ENCODE peak calls at places on chromosomes 1 and 21, in seven cellular contexts. G is fibroblast of mammary gland, Q is H1, U is transverse colon, Z is kidney epithelial cell, N is AG10803, K is left lung. L is an unnamed sample.

GRCh38 chr1:234315091-234315541 is 58.1 kb upstream of the COA6 start:
- DNase-seq in K (no peak), G (peak), N (peak), U (no peak), Q (no peak), Z (peak), L (no peak)

GRCh38 chr1:185091480-185091879 is 46.1 kb downstream of the RNF2 start:
- DNase-seq in K (no peak), N (no peak), G (no peak), Q (no peak), Z (no peak), U (no peak), L (no peak)

GRCh38 chr21:31753949-31754348 is 22.0 kb upstream of the SCAF4 start:
- DNase-seq in Z (no peak), K (no peak), U (no peak), G (no peak), N (no peak), Q (no peak), L (no peak)

GRCh38 chr1:209802780-209803152 is 3.2 kb downstream of the IRF6 start:
- DNase-seq in G (no peak), N (no peak), Q (no peak), K (no peak), Z (no peak), U (no peak), L (no peak)

GRCh38 chr1:204936765-204937164 is 66.1 kb downstream of the NFASC start:
- DNase-seq in Z (no peak), N (no peak), U (no peak), G (no peak), Q (no peak), K (no peak), L (no peak)

GRCh38 chr1:2438038-2438437 is 25.7 kb upstream of the PEX10 start:
- DNase-seq in Z (no peak), N (no peak), K (no peak), U (peak), G (no peak), Q (no peak), L (no peak)

GRCh38 chr1:60227581-60228252 is 154.1 kb upstream of the C1orf87 start:
- DNase-seq in K (no peak), Q (no peak), N (peak), G (peak), U (no peak), Z (peak), L (no peak)

GRCh38 chr1:183598386-183598785 is 8.1 kb upstream of the NCF2 start:
- DNase-seq in K (no peak), G (peak), Q (no peak), U (no peak), Z (no peak), N (no peak), L (no peak)

GRCh38 chr21:45891388-45892155 is 90.0 kb upstream of the COL6A1 start:
- DNase-seq in Z (no peak), G (no peak), N (no peak), Q (no peak), K (no peak), U (no peak), L (no peak)

GRCh38 chr1:236692128-236692527 is 5.8 kb downstream of the ACTN2 start:
- DNase-seq in N (no peak), Q (no peak), K (no peak), Z (no peak), U (no peak), G (no peak), L (no peak)

GRCh38 chr1:218439541-218440295 is 94.6 kb downstream of the TGFB2 start:
- DNase-seq in N (peak), Q (no peak), Z (no peak), G (no peak), K (no peak), U (no peak), L (no peak)

GRCh38 chr1:231407049-231407448 is 15.0 kb downstream of the EGLN1 start:
- DNase-seq in G (no peak), N (no peak), Q (no peak), K (no peak), Z (no peak), U (no peak), L (no peak)

GRCh38 chr1:76577818-76578185 is 289.5 kb upstream of the ST6GALNAC5 start:
- DNase-seq in U (no peak), K (no peak), N (no peak), G (no peak), Z (no peak), Q (no peak), L (no peak)

GRCh38 chr1:88228153-88228552 is 455.9 kb upstream of the PKN2 start:
- DNase-seq in K (no peak), U (no peak), N (no peak), Q (no peak), Z (no peak), G (no peak), L (no peak)
- TF ChIP-seq CTCF in K (no peak), U (no peak), N (peak), Q (no peak), Z (peak), G (no peak), L (no peak)

GRCh38 chr21:33026878-33027400 is 1.2 kb downstream of the OLIG2 start:
- DNase-seq in K (no peak), Q (peak), G (peak), Z (no peak), N (no peak), U (no peak), L (no peak)
- H3K4me3 ChIP-seq in K (peak), Q (peak), G (no peak), Z (no peak), N (no peak), U (no peak), L (no peak)

GRCh38 chr1:26839779-26840178 is 13.3 kb downstream of the ZDHHC18 start:
- DNase-seq in Q (no peak), G (no peak), U (no peak), N (no peak), Z (no peak), K (no peak), L (no peak)
- TF ChIP-seq CTCF in Q (no peak), G (no peak), U (no peak), N (no peak), Z (no peak), K (no peak), L (no peak)

GRCh38 chr1:109391161-109391556 is 6.6 kb downstream of the SORT1 start:
- DNase-seq in Q (no peak), U (no peak), K (no peak), G (peak), N (peak), Z (no peak), L (no peak)

GRCh38 chr1:109392788-109393580 is 4.7 kb downstream of the SORT1 start:
- DNase-seq in N (peak), Q (no peak), K (peak), Z (no peak), U (peak), G (no peak), L (no peak)

GRCh38 chr1:109393602-109394233 is 4.0 kb downstream of the SORT1 start:
- DNase-seq in N (no peak), Q (no peak), K (no peak), U (no peak), G (no peak), Z (no peak), L (no peak)

GRCh38 chr1:109391626-109392025 is 6.1 kb downstream of the SORT1 start:
- DNase-seq in U (no peak), K (no peak), Z (no peak), N (no peak), G (no peak), Q (no peak), L (no peak)

GRCh38 chr1:109392037-109392787 is 5.5 kb downstream of the SORT1 start:
- DNase-seq in K (peak), N (no peak), U (no peak), G (no peak), Q (no peak), Z (no peak), L (no peak)
- H3K4me3 ChIP-seq in K (peak), N (no peak), U (no peak), G (no peak), Q (no peak), Z (no peak), L (peak)

DNA sequence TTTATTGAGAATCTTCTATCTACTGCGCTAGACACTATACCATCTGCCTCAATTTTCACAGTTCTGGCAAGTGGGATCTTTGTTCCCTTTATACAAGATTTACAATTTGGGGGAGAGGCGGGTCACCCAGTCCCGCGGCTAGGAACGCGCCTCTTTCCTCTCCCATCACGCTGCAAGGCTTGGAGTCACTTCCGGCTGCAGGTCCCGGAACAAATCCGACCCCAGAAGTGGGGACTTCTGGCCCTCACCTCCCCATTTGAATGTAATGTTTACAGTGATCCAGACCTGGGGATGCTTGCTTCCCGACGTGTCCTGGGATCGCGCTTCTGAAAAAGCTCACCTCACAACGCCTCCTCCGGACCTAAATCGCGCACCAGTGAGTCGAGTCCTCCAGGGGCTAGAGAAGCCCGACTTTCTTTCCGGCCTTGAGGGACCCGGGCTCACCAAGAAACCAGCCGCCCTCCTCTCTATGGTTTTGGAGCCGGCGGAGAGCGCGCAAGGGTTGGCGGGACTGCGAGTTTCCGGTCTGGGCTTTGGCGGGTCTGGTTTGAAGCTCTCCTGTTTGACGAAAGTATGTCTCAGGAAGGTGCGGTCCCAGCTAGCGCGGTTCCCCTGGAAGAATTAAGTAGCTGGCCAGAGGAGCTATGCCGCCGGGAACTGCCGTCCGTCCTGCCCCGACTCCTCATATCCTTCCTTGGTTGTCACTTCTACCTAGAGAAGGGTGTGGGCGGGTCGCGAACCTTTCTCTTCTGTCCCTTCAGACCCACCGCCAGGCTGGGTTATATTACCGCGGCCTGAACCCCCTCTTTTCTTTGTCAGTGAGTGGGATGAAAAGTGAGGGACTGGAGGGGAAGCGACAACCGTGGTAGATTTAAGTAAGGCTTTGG is at the start of gene METTL18:
- DNase-seq in Q (peak), N (peak), Z (peak), U (peak), G (peak), K (peak), L (peak)
- TF ChIP-seq CTCF in Q (peak), N (no peak), Z (no peak), U (no peak), G (no peak), K (peak), L (no peak)

GRCh38 chr1:151036356-151036755 is at the start of gene BNIPL:
- DNase-seq in N (no peak), Q (no peak), Z (no peak), U (no peak), G (no peak), K (no peak), L (no peak)
- H3K4me3 ChIP-seq in N (no peak), Q (peak), Z (no peak), U (no peak), G (no peak), K (no peak), L (peak)

DNA sequence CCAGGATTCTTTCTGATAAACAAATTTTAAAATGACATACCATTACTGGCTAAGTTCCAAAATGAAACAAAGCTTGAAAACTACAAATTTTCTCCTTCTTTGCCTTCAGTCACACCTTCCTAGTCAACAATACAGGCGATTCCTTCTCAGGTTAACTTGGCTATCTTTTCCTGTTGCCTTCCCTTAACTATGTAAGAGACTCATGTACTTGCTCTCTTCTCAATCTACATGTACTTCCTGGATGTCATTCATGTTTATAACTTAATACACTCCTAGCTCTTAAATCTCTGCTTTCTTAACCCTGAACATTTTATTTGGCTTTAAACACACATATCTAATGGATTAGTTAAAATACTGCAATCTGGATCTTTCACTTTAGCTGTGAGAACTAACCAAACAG is 97.0 kb downstream of the COQ8A start:
- DNase-seq in N (no peak), Q (no peak), K (no peak), Z (no peak), U (no peak), G (no peak), L (no peak)
- TF ChIP-seq CTCF in N (no peak), Q (no peak), K (no peak), Z (no peak), U (no peak), G (no peak), L (no peak)

DNA sequence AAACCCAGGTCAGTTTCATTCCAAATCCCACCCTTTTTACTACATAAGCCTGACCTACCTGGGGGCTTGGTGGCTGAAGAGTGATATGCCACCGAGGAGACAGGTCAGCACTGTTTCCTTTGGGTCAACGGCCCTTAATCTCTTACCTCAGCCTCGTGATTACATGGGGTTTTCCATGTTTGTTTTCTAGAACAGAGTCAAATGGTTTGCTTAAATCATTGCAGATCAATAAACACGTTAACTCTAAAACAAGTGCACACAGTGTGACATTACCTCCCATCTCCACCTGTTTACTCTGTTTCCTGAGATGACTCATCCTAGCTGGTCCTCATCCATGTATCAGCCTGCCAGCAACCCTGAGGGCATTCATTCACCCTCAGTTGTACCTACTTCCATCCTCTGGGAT is 40.8 kb upstream of the TP53BP2 start:
- DNase-seq in N (no peak), G (no peak), U (no peak), Z (no peak), Q (no peak), K (no peak), L (no peak)
- H3K4me3 ChIP-seq in N (no peak), G (no peak), U (no peak), Z (no peak), Q (no peak), K (no peak), L (no peak)

L was measured in esophagus squamous epithelium.